ENCODE peak calls at places on chromosomes 13 and 19, in five cellular contexts. T, H, L, X and I are unnamed samples.

GRCh38 chr13:100230813-100231575 is 142.1 kb downstream of the PCCA start:
- DNase-seq in L (no peak), X (no peak), H (no peak), T (no peak), I (no peak)

GRCh38 chr13:59112375-59112774 is 1051.4 kb downstream of the DIAPH3 start:
- DNase-seq in L (no peak), H (no peak), T (no peak), X (no peak), I (no peak)

GRCh38 chr19:35224681-35225604 is 3.6 kb downstream of the FAM187B start:
- DNase-seq in T (no peak), X (peak; percentile 95), H (no peak), L (no peak), I (no peak)

GRCh38 chr13:66329988-66330429 is 900.1 kb downstream of the PCDH9 start:
- DNase-seq in H (no peak), T (no peak), X (no peak), L (no peak), I (no peak)

GRCh38 chr13:54845351-54845965 is 1816.8 kb downstream of the OLFM4 start:
- DNase-seq in L (no peak), X (no peak), T (no peak), H (no peak), I (no peak)

GRCh38 chr19:6971366-6971765 is 49.9 kb downstream of the MBD3L2B start:
- DNase-seq in X (no peak), L (no peak), H (no peak), T (no peak), I (no peak)

GRCh38 chr19:30222993-30223865 is 149.0 kb upstream of the ZNF536 start:
- DNase-seq in L (no peak), T (no peak), X (no peak), H (no peak), I (no peak)

GRCh38 chr13:57629391-57629804 is 2.1 kb upstream of the PCDH17 start:
- DNase-seq in T (no peak), H (no peak), L (no peak), X (no peak), I (no peak)

GRCh38 chr13:29917573-29918091 is 67.2 kb upstream of the UBL3 start:
- DNase-seq in H (no peak), L (no peak), X (no peak), T (no peak), I (no peak)

GRCh38 chr19:23283925-23284324 is 33.7 kb upstream of the ZNF724 start:
- DNase-seq in H (peak; percentile 54), L (no peak), X (peak; percentile 23), T (peak; percentile 54), I (peak; percentile 18)

GRCh38 chr19:5818594-5818993 is 13.7 kb downstream of the NRTN start:
- DNase-seq in X (no peak), T (no peak), L (no peak), H (no peak), I (no peak)

GRCh38 chr13:30000373-30000770 is 150.0 kb upstream of the UBL3 start:
- DNase-seq in L (no peak), H (no peak), X (no peak), T (no peak), I (no peak)

GRCh38 chr13:111295896-111296295 is 24.5 kb upstream of the TEX29 start:
- DNase-seq in T (no peak), L (no peak), H (no peak), X (no peak), I (no peak)

GRCh38 chr19:18669524-18669817 is 14.0 kb upstream of the CRTC1 start:
- DNase-seq in X (no peak), H (no peak), T (no peak), L (no peak), I (no peak)

GRCh38 chr19:7391218-7391670 is 42.5 kb downstream of the ARHGEF18 start:
- DNase-seq in L (no peak), X (no peak), H (peak; percentile 77), T (no peak), I (peak; percentile 96)

GRCh38 chr13:93249259-93249917 is 22.8 kb downstream of the GPC6 start:
- DNase-seq in H (peak; percentile 90), T (no peak), X (no peak), L (no peak), I (no peak)

GRCh38 chr19:2446390-2446789 is 10.4 kb downstream of the LMNB2 start:
- DNase-seq in T (no peak), H (no peak), L (no peak), X (no peak), I (no peak)

GRCh38 chr19:9935409-9936062 is 779 bp downstream of the OLFM2 start:
- DNase-seq in X (no peak), H (no peak), T (no peak), L (no peak), I (no peak)

GRCh38 chr13:76886292-76887061 is at the start of gene KCTD12:
- DNase-seq in H (no peak), L (no peak), T (peak; percentile 19), X (peak; percentile 59), I (peak; percentile 24)

GRCh38 chr19:50050406-50051223 is 24.8 kb downstream of the ZNF473 start:
- DNase-seq in L (peak; percentile 23), T (no peak), X (peak; percentile 84), H (no peak), I (no peak)

GRCh38 chr13:20127563-20128458 is 33.0 kb downstream of the GJA3 start:
- DNase-seq in T (no peak), L (no peak), H (peak; percentile 53), X (no peak), I (no peak)

GRCh38 chr13:54758795-54759194 is 1730.2 kb downstream of the OLFM4 start:
- DNase-seq in L (no peak), H (no peak), T (no peak), X (no peak), I (no peak)

GRCh38 chr19:11902228-11902627 is 14.6 kb downstream of the ZNF69 start:
- DNase-seq in X (no peak), L (no peak), T (no peak), H (no peak), I (no peak)

GRCh38 chr19:3932931-3933810 is at the start of gene NMRK2:
- DNase-seq in T (peak; percentile 79), H (no peak), L (no peak), X (peak; percentile 36), I (no peak)

GRCh38 chr13:23609414-23610186 is 39.4 kb downstream of the TNFRSF19 start:
- DNase-seq in L (no peak), X (no peak), T (no peak), H (no peak), I (no peak)

GRCh38 chr19:51296331-51297093 is 14.9 kb upstream of the IGLON5 start:
- DNase-seq in X (peak; percentile 28), H (peak; percentile 23), T (no peak), L (no peak), I (no peak)

GRCh38 chr13:109036091-109036490 is 406.7 kb downstream of the MYO16 start:
- DNase-seq in L (no peak), H (no peak), T (no peak), X (no peak), I (no peak)

GRCh38 chr19:46571495-46571894 is 29.6 kb upstream of the CALM3 start:
- DNase-seq in X (peak; percentile 48), T (peak; percentile 44), L (no peak), H (peak; percentile 64), I (peak; percentile 46)

GRCh38 chr19:42290523-42291436 is 11.2 kb upstream of the PRR19 start:
- DNase-seq in H (peak; percentile 61), L (no peak), X (peak; percentile 58), T (no peak), I (no peak)

GRCh38 chr13:42971670-42972355 is 20.2 kb downstream of the EPSTI1 start:
- DNase-seq in H (no peak), X (no peak), L (no peak), T (no peak), I (no peak)

GRCh38 chr19:5985098-5985783 is 7.3 kb upstream of the RANBP3 start:
- DNase-seq in X (peak; percentile 35), H (no peak), L (no peak), T (no peak), I (no peak)

GRCh38 chr13:64938660-64939059 is 2291.5 kb downstream of the PCDH9 start:
- DNase-seq in L (no peak), X (no peak), H (no peak), T (no peak), I (no peak)
- TF ChIP-seq ATF3 in L (no peak), X (no peak), H (no peak), T (no peak), I (no peak)

DNA sequence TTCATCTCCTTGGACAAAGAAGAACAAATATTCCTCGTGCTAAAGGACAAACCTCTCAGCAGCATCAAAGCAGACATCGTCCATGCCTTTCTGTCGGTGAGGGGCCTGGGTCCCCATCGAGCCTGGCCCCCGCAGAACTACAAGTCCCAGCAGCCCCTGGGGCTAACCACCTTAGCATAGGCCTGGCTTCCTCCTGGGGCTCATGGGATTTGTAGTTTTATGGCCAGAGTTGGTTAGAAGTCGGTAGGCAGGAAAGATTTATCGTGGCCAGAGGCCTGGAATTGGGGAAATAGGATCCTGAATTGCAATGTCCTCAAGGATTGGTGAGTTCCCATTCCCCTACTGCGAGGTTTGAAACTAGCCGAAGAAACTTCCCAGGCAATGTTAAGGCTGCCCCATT is 19.6 kb downstream of the TMEM150B start:
- DNase-seq in L (no peak), X (peak; percentile 80), T (no peak), H (no peak), I (no peak)
- TF ChIP-seq JUND in L (no peak), X (no peak), T (no peak), H (no peak), I (no peak)

DNA sequence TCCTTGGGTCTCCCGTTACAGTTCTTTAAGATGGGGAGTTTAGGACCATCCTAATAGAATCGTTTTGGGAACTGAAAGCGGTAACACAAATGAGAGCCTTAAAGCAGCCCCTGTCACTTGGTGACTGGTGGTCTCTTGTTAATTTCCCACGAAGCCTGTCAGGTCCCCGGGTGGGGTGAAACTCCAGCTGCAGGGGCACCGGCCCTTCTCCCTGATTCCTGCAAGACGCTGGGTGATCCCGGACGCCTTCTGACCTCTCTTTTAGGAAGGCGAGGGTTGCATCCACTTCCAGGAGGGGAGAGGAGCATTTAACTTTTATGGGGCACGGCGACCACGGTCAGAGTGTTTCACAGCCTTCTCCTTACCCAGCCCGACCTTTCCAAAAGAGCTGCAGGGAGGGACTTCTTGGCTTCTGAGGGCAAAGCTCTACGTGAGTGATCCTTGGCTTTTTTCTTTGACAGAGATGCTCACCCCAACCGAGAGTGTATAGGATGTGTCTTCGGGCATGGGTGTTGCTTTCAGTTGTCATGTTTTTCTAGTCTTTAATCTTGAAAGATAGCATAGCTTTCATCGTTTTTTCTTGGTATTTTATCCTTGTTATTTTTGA is 688 bp downstream of the ZNF225 start:
- DNase-seq in X (no peak), L (no peak), T (no peak), H (no peak), I (no peak)
- TF ChIP-seq RAD21 in X (no peak), L (no peak), T (no peak), H (no peak), I (no peak)

DNA sequence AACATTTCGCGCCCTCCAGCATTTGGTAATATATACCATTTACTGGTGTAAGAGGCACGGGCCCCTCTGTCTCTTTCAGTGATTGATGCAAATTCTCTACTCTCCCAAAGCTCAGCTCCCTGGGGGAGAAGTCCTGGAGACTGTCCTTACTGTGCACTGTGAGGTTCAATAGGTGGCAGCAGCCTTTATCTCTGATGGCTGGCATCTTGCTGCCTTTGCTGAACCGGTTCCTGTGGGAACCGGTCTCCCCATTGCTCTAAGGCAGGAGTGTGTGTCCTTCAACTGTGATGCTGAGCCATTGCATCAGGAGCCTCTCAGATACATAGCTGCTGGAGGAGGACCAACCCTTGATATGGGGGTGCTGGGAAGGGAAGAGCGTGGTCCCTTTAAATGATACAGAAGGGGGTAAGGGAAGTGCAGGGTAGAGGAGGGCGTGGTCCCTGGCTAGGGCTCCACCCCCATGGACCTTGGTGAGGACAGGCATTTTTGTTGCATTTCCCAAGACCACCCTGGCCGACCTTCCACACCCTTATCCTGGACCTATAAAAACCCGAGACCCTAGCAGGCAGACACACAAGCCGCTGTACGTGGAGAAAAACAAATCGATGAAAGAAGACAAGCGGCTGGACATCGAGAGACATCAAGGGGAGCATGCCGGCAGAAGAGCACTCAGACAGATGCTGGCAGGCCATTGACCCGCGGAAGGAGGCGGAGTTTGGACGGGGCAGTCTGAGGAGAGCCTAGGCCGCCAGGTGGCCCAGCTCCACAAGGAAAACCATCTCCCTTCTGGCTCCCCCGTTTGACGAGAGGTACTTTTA is 41.1 kb upstream of the GTF3A start:
- DNase-seq in H (peak; percentile 67), L (no peak), T (no peak), X (no peak), I (peak; percentile 64)
- TF ChIP-seq ATF3 in H (no peak), L (no peak), T (no peak), X (no peak), I (no peak)